ENCODE peak calls at places on chromosomes 16 and 17, in eight cellular contexts. E, X, M, L, H, P, O and D are unnamed samples.

GRCh38 chr17:32142857-32143524 is 689 bp downstream of the RHOT1 start:
- DNase-seq in E (peak; percentile 67), X (peak; percentile 74), M (peak; percentile 29), L (peak; percentile 85), H (peak; percentile 68), P (peak; percentile 77), O (peak; percentile 51), D (no peak)

GRCh38 chr16:5665770-5666169 is 568.2 kb upstream of the EEF2KMT start:
- DNase-seq in E (no peak), X (no peak), M (no peak), L (no peak), H (no peak), P (no peak), O (no peak), D (no peak)

GRCh38 chr17:76240461-76241204 is at the start of gene RNF157:
- DNase-seq in E (peak; percentile 64), X (peak; percentile 81), M (peak; percentile 51), L (peak; percentile 82), H (peak; percentile 84), P (peak; percentile 60), O (peak; percentile 72), D (peak; percentile 76)

GRCh38 chr17:58680038-58680369 is 11.8 kb downstream of the TEX14 start:
- DNase-seq in E (no peak), X (no peak), M (no peak), L (no peak), H (no peak), P (no peak), O (peak; percentile 53), D (no peak)

GRCh38 chr17:44804301-44805061 is 25.6 kb downstream of the GJC1 start:
- DNase-seq in E (no peak), X (no peak), M (peak; percentile 26), L (no peak), H (no peak), P (no peak), O (no peak), D (no peak)

GRCh38 chr17:77332981-77333685 is 192.4 kb downstream of the SEC14L1 start:
- DNase-seq in E (no peak), X (no peak), M (no peak), L (no peak), H (no peak), P (peak; percentile 18), O (no peak), D (no peak)

GRCh38 chr16:87806246-87806607 is 40.4 kb upstream of the KLHDC4 start:
- DNase-seq in E (no peak), X (no peak), M (no peak), L (no peak), H (no peak), P (no peak), O (no peak), D (no peak)

GRCh38 chr16:11949527-11949926 is 7.7 kb upstream of the NPIPB2 start:
- DNase-seq in E (no peak), X (peak; percentile 36), M (peak; percentile 33), L (peak; percentile 75), H (peak; percentile 27), P (no peak), O (peak; percentile 82), D (peak; percentile 41)

GRCh38 chr17:82772026-82772425 is 20.2 kb downstream of the TBCD start:
- DNase-seq in E (peak; percentile 65), X (no peak), M (no peak), L (no peak), H (no peak), P (peak; percentile 71), O (no peak), D (no peak)

GRCh38 chr17:1515640-1516402 is 591 bp downstream of the INPP5K start:
- DNase-seq in E (no peak), X (peak; percentile 52), M (peak; percentile 44), L (peak; percentile 80), H (peak; percentile 44), P (peak; percentile 82), O (peak; percentile 91), D (peak; percentile 66)

GRCh38 chr17:59848778-59849177 is 44.0 kb downstream of the TUBD1 start:
- DNase-seq in E (peak; percentile 84), X (no peak), M (no peak), L (no peak), H (no peak), P (peak; percentile 79), O (peak; percentile 93), D (no peak)

GRCh38 chr16:49048557-49048956 is 233.1 kb downstream of the CBLN1 start:
- DNase-seq in E (no peak), X (no peak), M (peak; percentile 67), L (no peak), H (no peak), P (no peak), O (no peak), D (no peak)

GRCh38 chr16:1112506-1113184 is 16.6 kb upstream of the C1QTNF8 start:
- DNase-seq in E (no peak), X (no peak), M (no peak), L (no peak), H (no peak), P (no peak), O (no peak), D (no peak)

DNA sequence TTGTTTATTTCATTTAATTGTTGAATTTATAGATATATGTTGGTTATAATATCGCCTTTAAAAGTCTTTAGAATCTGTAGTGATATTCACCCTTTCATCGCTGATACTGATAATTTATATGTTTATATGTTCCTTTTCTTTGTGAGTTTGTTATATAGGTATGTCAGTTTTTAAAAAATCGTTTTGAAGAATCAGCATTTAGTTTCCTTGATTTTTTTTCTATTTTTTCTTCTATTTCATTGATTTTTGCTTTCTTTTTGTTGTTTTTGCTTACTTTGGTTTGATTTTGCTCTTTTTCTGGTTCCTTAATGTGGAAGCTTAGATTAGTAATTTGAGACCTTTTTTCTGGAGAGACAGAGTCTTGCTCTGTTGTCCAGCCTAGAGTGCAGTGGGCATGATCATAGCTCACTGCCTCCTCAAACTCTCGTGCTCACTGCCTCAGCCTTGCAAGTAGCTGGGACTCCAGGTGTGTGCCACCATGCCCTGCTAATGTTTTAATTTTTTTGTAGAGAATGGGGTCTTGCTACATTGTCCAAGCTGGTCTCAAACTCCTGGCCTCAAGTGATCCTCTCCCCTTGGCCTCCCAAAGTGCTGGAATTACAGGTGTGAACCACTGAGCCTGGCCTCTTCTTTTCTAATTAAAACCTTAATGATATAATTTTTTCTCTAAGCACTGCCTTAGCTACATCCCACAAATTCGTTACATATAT is 7.5 kb downstream of the IST1 start:
- DNase-seq in E (no peak), X (no peak), M (no peak), L (no peak), H (no peak), P (no peak), O (no peak), D (no peak)
- TF ChIP-seq CTCF in E (no peak), X (no peak), M (no peak), L (no peak), H (no peak), P (no peak), O (no peak), D (no peak)

GRCh38 chr16:76293980-76294690 is 16.9 kb downstream of the CNTNAP4 start:
- DNase-seq in E (no peak), X (no peak), M (no peak), L (no peak), H (no peak), P (no peak), O (no peak), D (no peak)

GRCh38 chr16:76287466-76287865 is 10.3 kb downstream of the CNTNAP4 start:
- DNase-seq in E (no peak), X (no peak), M (no peak), L (no peak), H (no peak), P (no peak), O (no peak), D (no peak)

GRCh38 chr16:76294691-76295214 is 17.6 kb downstream of the CNTNAP4 start:
- DNase-seq in E (no peak), X (no peak), M (no peak), L (no peak), H (no peak), P (no peak), O (peak; percentile 9), D (no peak)

GRCh38 chr16:76292218-76292617 is 15.0 kb downstream of the CNTNAP4 start:
- DNase-seq in E (no peak), X (no peak), M (no peak), L (no peak), H (no peak), P (no peak), O (no peak), D (no peak)
- TF ChIP-seq CTCF in E (no peak), X (no peak), M (no peak), L (no peak), H (no peak), P (no peak), O (no peak), D (no peak)

DNA sequence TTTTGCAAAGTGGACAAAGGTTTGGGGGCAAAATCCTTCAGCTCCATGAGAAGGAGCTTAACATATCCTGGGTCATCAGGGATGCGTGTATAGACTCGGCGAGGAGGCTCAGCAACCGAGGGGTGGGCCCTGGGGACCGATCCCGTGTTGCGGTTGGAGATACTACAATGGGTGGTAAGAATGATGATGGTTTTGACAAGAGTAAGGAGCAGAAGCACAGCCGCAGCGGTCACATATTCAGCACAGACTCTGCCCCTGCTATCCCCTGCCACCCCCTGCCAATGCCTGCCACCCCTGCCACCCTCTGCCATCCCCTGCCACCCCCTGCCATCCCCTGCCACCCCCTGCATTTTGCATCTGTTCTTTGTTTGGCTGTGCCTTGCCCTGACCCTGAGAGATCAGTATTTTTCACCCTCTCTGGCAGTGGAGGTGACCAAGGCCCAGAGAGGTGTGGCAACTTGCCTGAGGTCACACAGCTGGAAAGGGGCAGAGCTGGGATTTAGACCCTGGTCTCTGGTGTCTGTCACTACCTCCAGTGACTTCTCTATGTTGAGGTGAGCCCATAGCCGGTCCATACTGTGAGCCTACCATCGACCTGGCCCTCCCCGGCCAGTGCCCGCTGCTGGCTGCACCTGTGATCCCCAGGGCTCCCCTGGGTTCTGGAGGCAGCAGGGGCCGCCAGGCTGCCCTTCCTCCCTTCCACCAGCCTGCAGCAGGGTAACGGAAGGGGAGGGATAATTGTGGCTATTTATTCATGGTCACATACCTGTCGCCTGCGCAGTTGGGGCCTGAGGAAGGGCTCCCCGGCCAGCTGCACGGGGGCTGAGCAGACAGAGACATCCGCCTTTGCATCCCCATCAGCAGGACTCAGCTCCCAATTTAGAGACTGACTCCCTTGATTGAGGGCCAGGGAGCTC is 74.9 kb upstream of the CBX4 start:
- DNase-seq in E (peak; percentile 7), X (no peak), M (no peak), L (no peak), H (no peak), P (no peak), O (no peak), D (no peak)
- TF ChIP-seq CTCF in E (no peak), X (no peak), M (no peak), L (no peak), H (no peak), P (no peak), O (no peak), D (no peak)

DNA sequence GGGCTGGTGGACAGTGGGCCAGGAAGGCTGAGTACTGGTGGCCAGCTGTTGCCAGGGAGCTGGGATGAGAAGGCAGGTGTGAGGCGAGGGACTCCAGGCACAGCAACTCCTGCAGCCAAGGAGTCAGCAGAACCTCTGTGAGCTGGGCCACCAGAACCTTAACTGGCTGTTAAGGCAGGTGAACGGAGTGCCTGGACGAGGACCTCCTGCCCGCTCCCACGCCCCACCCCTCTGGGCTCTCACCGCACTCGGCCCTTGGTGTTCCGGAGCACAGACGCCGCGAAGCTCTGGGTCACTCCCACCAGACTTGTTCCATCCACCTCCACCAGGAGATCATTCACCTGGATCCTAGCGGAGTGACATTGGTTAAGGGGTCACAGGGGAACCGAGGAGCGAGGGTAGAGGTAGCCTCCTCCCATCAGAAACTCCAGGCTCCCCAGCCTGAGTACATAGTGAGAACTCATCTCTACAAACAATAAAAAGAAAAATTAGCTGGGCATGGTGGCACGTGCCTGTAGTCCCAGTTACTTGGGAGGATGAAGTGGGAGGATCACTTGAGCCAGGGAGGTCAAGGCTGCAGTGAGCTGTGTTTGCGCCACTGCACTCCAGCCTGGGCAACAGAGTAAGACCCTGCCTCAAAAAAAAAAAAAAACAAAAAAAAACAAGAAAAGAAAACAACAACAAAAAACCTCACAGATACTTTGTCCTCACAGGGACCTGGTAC is 9.3 kb downstream of the PPP1R9B start:
- DNase-seq in E (no peak), X (no peak), M (no peak), L (no peak), H (no peak), P (no peak), O (no peak), D (no peak)
- TF ChIP-seq CTCF in E (no peak), X (no peak), M (no peak), L (no peak), H (no peak), P (no peak), O (no peak), D (no peak)